ENCODE peak calls at places on chromosome 15, in nine cellular contexts. O, N, W, D, P, Y, Q, S and B are unnamed samples.

GRCh38 chr15:34987623-34987981 is 485 bp downstream of the ZNF770 start:
- DNase-seq in O (peak; percentile 32), N (no peak), W (no peak), D (peak; percentile 49), P (no peak), Y (no peak), Q (no peak), S (no peak), B (no peak)

GRCh38 chr15:91696981-91697380 is 156.5 kb upstream of the SLCO3A1 start:
- DNase-seq in O (no peak), N (no peak), W (no peak), D (no peak), P (no peak), Y (no peak), Q (no peak), S (no peak), B (no peak)

GRCh38 chr15:91525746-91526145 is 327.8 kb upstream of the SLCO3A1 start:
- DNase-seq in O (no peak), N (no peak), W (no peak), D (no peak), P (no peak), Y (no peak), Q (no peak), S (no peak), B (no peak)

GRCh38 chr15:85463976-85464375 is 83.6 kb downstream of the AKAP13 start:
- DNase-seq in O (no peak), N (no peak), W (no peak), D (no peak), P (no peak), Y (no peak), Q (no peak), S (no peak), B (no peak)

GRCh38 chr15:31470756-31471155 is 144.1 kb downstream of the KLF13 start:
- DNase-seq in O (no peak), N (no peak), W (no peak), D (no peak), P (no peak), Y (no peak), Q (no peak), S (no peak), B (no peak)

GRCh38 chr15:44489464-44489863 is 47.5 kb upstream of the EIF3J start:
- DNase-seq in O (peak; percentile 6), N (no peak), W (peak; percentile 86), D (peak; percentile 5), P (no peak), Y (no peak), Q (no peak), S (peak; percentile 13), B (no peak)

GRCh38 chr15:76341366-76342045 is 4.9 kb downstream of the ISL2 start:
- DNase-seq in O (no peak), N (peak; percentile 33), W (no peak), D (no peak), P (no peak), Y (no peak), Q (no peak), S (no peak), B (peak; percentile 75)

GRCh38 chr15:80893777-80894176 is 95.8 kb downstream of the MESD start:
- DNase-seq in O (no peak), N (no peak), W (peak; percentile 79), D (no peak), P (no peak), Y (no peak), Q (no peak), S (no peak), B (no peak)

GRCh38 chr15:44482088-44482487 is 54.7 kb downstream of the CTDSPL2 start:
- DNase-seq in O (no peak), N (peak; percentile 44), W (no peak), D (peak; percentile 6), P (no peak), Y (no peak), Q (no peak), S (no peak), B (no peak)

GRCh38 chr15:51333571-51333970 is 4.8 kb downstream of the CYP19A1 start:
- DNase-seq in O (no peak), N (no peak), W (no peak), D (no peak), P (no peak), Y (no peak), Q (no peak), S (no peak), B (no peak)

GRCh38 chr15:80999623-81000036 is 1.1 kb upstream of the TLNRD1 start:
- DNase-seq in O (peak; percentile 54), N (no peak), W (no peak), D (no peak), P (no peak), Y (peak; percentile 90), Q (no peak), S (no peak), B (peak; percentile 74)

GRCh38 chr15:25939122-25939521 is 76.0 kb upstream of the ATP10A start:
- DNase-seq in O (no peak), N (no peak), W (no peak), D (no peak), P (no peak), Y (no peak), Q (peak; percentile 27), S (no peak), B (no peak)

GRCh38 chr15:86735244-86736040 is 655.8 kb downstream of the AGBL1 start:
- DNase-seq in O (no peak), N (no peak), W (no peak), D (no peak), P (no peak), Y (no peak), Q (no peak), S (no peak), B (no peak)

GRCh38 chr15:80494311-80494710 is 90.1 kb downstream of the ARNT2 start:
- DNase-seq in O (no peak), N (peak; percentile 77), W (peak; percentile 68), D (peak; percentile 75), P (no peak), Y (no peak), Q (no peak), S (peak; percentile 13), B (no peak)

GRCh38 chr15:27057904-27058645 is 87.1 kb downstream of the GABRG3 start:
- DNase-seq in O (no peak), N (no peak), W (peak; percentile 76), D (no peak), P (no peak), Y (no peak), Q (no peak), S (no peak), B (no peak)

GRCh38 chr15:34849364-34849959 is 54.1 kb upstream of the ACTC1 start:
- DNase-seq in O (no peak), N (no peak), W (no peak), D (no peak), P (no peak), Y (no peak), Q (no peak), S (no peak), B (no peak)

GRCh38 chr15:52133510-52134220 is 21.1 kb upstream of the BCL2L10 start:
- DNase-seq in O (no peak), N (no peak), W (no peak), D (no peak), P (no peak), Y (no peak), Q (no peak), S (no peak), B (no peak)

GRCh38 chr15:39172380-39173281 is 408.2 kb upstream of the THBS1 start:
- DNase-seq in O (no peak), N (no peak), W (peak; percentile 64), D (peak; percentile 67), P (no peak), Y (peak; percentile 79), Q (no peak), S (no peak), B (peak; percentile 75)

GRCh38 chr15:63288778-63289378 is 11.5 kb downstream of the APH1B start:
- DNase-seq in O (peak; percentile 69), N (peak; percentile 53), W (peak; percentile 83), D (peak; percentile 52), P (no peak), Y (peak; percentile 64), Q (no peak), S (no peak), B (no peak)
- H3K9ac ChIP-seq in O (no peak overlapping the region), N (no peak overlapping the region), W (no peak overlapping the region), D (no peak overlapping the region), P (no peak overlapping the region), Y (no peak overlapping the region), Q (no peak overlapping the region), S (no peak overlapping the region), B (no peak overlapping the region)

GRCh38 chr15:90044916-90045371 is 43.8 kb downstream of the ZNF710 start:
- DNase-seq in O (no peak), N (no peak), W (no peak), D (no peak), P (no peak), Y (no peak), Q (no peak), S (no peak), B (no peak)

GRCh38 chr15:90040618-90041017 is 39.5 kb downstream of the ZNF710 start:
- DNase-seq in O (peak; percentile 41), N (no peak), W (no peak), D (no peak), P (no peak), Y (no peak), Q (no peak), S (no peak), B (no peak)

GRCh38 chr15:90043611-90044010 is 42.5 kb downstream of the ZNF710 start:
- DNase-seq in O (no peak), N (no peak), W (no peak), D (no peak), P (no peak), Y (no peak), Q (no peak), S (no peak), B (no peak)

GRCh38 chr15:90044191-90044590 is 43.1 kb downstream of the ZNF710 start:
- DNase-seq in O (no peak), N (no peak), W (no peak), D (no peak), P (no peak), Y (no peak), Q (no peak), S (no peak), B (peak; percentile 60)

GRCh38 chr15:90042766-90043525 is 41.8 kb downstream of the ZNF710 start:
- DNase-seq in O (no peak), N (no peak), W (no peak), D (no peak), P (no peak), Y (no peak), Q (no peak), S (no peak), B (peak; percentile 65)
- H3K9ac ChIP-seq in O (no peak overlapping the region), N (no peak overlapping the region), W (no peak overlapping the region), D (no peak overlapping the region), P (no peak overlapping the region), Y (no peak overlapping the region), Q (no peak overlapping the region), S (no peak overlapping the region), B (no peak overlapping the region)

DNA sequence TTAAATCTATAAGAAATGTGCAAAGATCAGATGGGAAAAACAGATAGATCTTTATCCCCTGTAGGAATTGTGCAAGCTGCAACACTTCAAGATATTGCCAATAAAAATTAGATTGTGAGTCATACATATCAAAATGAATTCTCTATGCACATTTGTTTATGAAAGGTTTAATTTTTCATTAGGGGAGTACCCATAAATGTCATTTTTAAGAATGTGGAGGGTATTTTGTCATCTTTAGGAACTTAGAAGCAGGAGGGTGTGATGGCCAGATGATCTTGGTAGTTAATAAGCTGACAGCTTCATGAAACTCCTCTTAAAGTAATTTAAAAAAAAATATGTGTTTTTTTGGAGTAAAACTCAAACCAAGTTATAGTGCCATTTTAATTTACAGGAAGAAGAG is 3.0 kb downstream of the PIAS1 start:
- DNase-seq in O (no peak), N (no peak), W (peak; percentile 15), D (no peak), P (no peak), Y (no peak), Q (no peak), S (no peak), B (no peak)
- H3K9ac ChIP-seq in O (no peak overlapping the region), N (no peak overlapping the region), W (peak overlapping the region; percentile 92), D (no peak overlapping the region), P (no peak overlapping the region), Y (no peak overlapping the region), Q (peak overlapping the region; percentile 91), S (no peak overlapping the region), B (no peak overlapping the region)

GRCh38 chr15:45635191-45635638 is 386 bp downstream of the SQOR start:
- DNase-seq in O (no peak), N (no peak), W (peak; percentile 53), D (peak; percentile 41), P (peak; percentile 20), Y (peak; percentile 81), Q (no peak), S (no peak), B (peak; percentile 91)
- H3K9ac ChIP-seq in O (peak overlapping the region; percentile 43), N (peak overlapping the region; percentile 51), W (peak overlapping the region; percentile 79), D (peak overlapping the region; percentile 70), P (peak overlapping the region; percentile 85), Y (peak overlapping the region; percentile 86), Q (peak overlapping the region; percentile 81), S (peak overlapping the region; percentile 91), B (peak overlapping the region; percentile 94)